ENCODE peak calls at places on chromosomes 13 and 19, in six cellular contexts. U, D, R, Q, A and N are unnamed samples.

GRCh38 chr13:110559429-110559943 is 2.0 kb downstream of the RAB20 start:
- DNase-seq in U (no peak), D (peak), R (peak), Q (peak), A (peak), N (no peak)

GRCh38 chr13:48210178-48210577 is 22.8 kb upstream of the ITM2B start:
- DNase-seq in U (no peak), D (peak), R (peak), Q (no peak), A (no peak), N (peak)

GRCh38 chr13:49791753-49792549 is 531 bp downstream of the KPNA3 start:
- DNase-seq in U (peak), D (peak), R (peak), Q (peak), A (peak), N (no peak)

GRCh38 chr13:79194272-79194671 is 211.8 kb downstream of the RBM26 start:
- DNase-seq in U (no peak), D (no peak), R (no peak), Q (no peak), A (no peak), N (no peak)

GRCh38 chr13:100490692-100491091 is 97.9 kb downstream of the GGACT start:
- DNase-seq in U (no peak), D (no peak), R (no peak), Q (no peak), A (no peak), N (no peak)

GRCh38 chr13:69683921-69684663 is 423.5 kb upstream of the ATXN8OS start:
- DNase-seq in U (no peak), D (no peak), R (no peak), Q (no peak), A (no peak), N (no peak)

GRCh38 chr13:111323950-111324651 is 3.7 kb downstream of the TEX29 start:
- DNase-seq in U (no peak), D (no peak), R (no peak), Q (peak), A (no peak), N (no peak)

GRCh38 chr19:14517446-14517839 is 754 bp downstream of the DNAJB1 start:
- DNase-seq in U (peak), D (peak), R (peak), Q (no peak), A (no peak), N (no peak)

GRCh38 chr19:13881692-13882418 is 4.9 kb downstream of the NANOS3 start:
- DNase-seq in U (no peak), D (no peak), R (peak), Q (no peak), A (peak), N (no peak)

GRCh38 chr19:52270266-52270885 is 989 bp downstream of the ZNF766 start:
- DNase-seq in U (no peak), D (no peak), R (no peak), Q (no peak), A (no peak), N (no peak)

GRCh38 chr13:105502193-105502592 is 1033.3 kb downstream of the EFNB2 start:
- DNase-seq in U (no peak), D (no peak), R (no peak), Q (no peak), A (no peak), N (no peak)

GRCh38 chr19:33400856-33401682 is 27.6 kb downstream of the CEBPG start:
- DNase-seq in U (no peak), D (no peak), R (no peak), Q (peak), A (no peak), N (no peak)

GRCh38 chr19:5905072-5905778 is 553 bp downstream of the VMAC start:
- DNase-seq in U (no peak), D (no peak), R (no peak), Q (no peak), A (no peak), N (no peak)

GRCh38 chr19:30316000-30316491 is 56.1 kb upstream of the ZNF536 start:
- DNase-seq in U (no peak), D (no peak), R (no peak), Q (no peak), A (no peak), N (no peak)

GRCh38 chr13:98207411-98207810 is 30.3 kb upstream of the RNF113B start:
- DNase-seq in U (no peak), D (no peak), R (peak), Q (no peak), A (no peak), N (peak)

GRCh38 chr19:23093832-23094231 is 23.0 kb upstream of the ZNF730 start:
- DNase-seq in U (no peak), D (no peak), R (no peak), Q (no peak), A (no peak), N (no peak)

GRCh38 chr13:94063096-94063495 is 416.4 kb downstream of the DCT start:
- DNase-seq in U (no peak), D (peak), R (peak), Q (no peak), A (no peak), N (no peak)

GRCh38 chr19:51651216-51651846 is 4.7 kb upstream of the SIGLEC14 start:
- DNase-seq in U (no peak), D (no peak), R (no peak), Q (peak), A (no peak), N (no peak)

GRCh38 chr19:31232871-31233270 is 116.4 kb downstream of the TSHZ3 start:
- DNase-seq in U (no peak), D (peak), R (peak), Q (no peak), A (no peak), N (no peak)

GRCh38 chr19:16259385-16260159 is 61.9 kb downstream of the AP1M1 start:
- DNase-seq in U (no peak), D (no peak), R (no peak), Q (no peak), A (peak), N (no peak)

DNA sequence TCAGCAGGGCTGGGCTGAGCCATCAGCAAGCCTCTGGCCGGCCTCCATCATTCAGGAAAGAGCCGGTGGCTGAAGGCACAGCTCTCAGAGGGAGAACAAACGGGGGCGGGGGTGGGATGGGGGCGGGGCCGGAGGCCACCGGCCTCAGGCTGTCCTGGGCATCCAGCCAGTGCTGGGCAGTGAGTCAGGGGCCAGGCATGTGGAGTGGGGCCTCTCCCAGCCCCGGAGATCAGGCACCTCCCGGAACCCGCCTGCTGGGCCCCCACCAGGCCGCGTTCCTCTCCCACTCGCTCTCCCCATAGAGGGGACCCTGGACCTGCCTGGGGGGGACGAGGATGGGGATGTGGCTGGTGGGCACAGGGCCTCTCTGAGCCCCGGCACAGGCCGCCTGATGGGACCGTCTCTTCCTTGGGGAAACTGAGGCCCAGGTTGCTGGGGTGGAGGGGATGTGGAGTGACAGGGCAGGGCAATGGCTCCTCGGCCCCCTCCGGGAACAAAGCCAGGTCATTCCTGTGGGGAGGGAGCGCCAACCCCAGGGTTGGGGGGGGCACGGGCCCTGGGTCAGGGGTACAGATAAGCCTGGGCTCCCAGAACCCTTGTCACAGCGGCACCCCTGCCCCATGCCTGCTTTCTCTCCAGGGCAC is 12.9 kb downstream of the SPC24 start:
- DNase-seq in U (no peak), D (peak), R (peak), Q (peak), A (peak), N (no peak)
- TF ChIP-seq CTCF in U (no peak), D (no peak), R (peak), Q (no peak), A (no peak), N (no peak)

GRCh38 chr19:45442927-45443461 is 19.3 kb upstream of the ERCC1 start:
- DNase-seq in U (no peak), D (peak), R (peak), Q (peak), A (no peak), N (no peak)
- H3K4me3 ChIP-seq in U (peak), D (peak), R (peak), Q (peak), A (no peak), N (peak)

DNA sequence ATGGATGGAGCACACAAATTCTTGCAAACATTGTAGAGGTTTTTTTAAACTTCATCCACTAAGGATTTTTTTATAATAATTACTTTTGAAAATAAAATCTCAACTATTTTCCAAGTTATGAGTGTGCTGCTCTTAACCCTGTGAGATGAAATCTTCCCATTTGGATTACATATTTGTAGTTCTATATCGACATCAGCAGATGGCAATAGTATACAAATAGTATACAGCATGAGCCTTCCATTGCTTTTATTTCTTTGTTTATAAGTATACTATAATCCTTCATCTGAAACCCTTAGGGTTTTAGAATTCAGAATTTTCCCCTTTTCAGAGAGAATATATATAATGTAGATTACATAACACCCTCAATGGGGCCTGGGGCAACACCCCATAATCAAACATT is 70.5 kb downstream of the GJA3 start:
- DNase-seq in U (no peak), D (peak), R (no peak), Q (no peak), A (no peak), N (no peak)
- TF ChIP-seq CTCF in U (peak), D (peak), R (no peak), Q (no peak), A (no peak), N (no peak)

DNA sequence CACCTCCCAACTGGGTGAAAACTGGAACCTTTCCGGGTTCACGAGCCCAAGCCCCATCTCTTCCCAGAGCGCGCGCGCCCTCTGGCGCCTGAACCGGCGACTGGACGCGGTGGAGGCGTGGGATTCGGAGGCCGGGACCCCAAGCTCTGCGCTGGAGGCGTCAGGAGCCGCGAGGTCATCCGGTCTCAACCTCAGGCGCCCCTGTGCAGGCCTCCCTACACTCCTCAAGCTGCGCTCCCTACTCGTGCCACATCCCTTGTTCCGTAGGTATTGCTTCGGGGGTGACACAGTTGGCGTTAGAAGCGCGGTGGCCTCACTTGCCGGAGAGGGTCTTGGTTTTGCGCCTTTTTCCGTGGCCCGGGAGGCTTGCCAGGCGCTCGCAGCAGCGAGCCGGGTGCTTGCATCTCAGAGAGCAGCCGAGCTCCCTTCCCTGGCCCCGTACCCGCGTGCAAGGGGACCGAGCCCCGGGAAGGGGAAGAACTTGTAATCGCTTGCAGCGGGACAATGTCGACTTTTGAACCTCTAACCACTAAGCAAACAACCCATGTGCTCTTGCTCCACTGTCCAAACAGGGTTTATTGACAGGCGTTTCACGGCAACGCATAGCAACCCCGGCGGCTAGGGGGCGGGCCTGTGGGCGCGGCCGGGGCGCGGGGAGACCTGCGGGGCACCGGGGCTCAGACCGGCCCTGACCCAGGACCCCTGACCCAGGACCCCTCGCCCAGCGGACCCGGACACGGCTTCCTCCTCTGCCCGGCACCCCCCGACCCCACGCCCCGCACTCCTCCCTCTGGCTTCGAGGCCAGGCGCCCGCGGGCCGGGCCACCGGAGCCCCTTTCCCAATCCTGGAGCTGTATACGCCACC is 8.5 kb downstream of the CDX2 start:
- DNase-seq in U (no peak), D (peak), R (peak), Q (no peak), A (peak), N (no peak)
- H3K4me3 ChIP-seq in U (peak), D (no peak), R (peak), Q (peak), A (no peak), N (peak)

GRCh38 chr19:1046117-1046626 is 6.3 kb downstream of the ABCA7 start:
- DNase-seq in U (no peak), D (no peak), R (no peak), Q (no peak), A (no peak), N (no peak)

GRCh38 chr19:1047696-1048147 is 7.8 kb downstream of the ABCA7 start:
- DNase-seq in U (no peak), D (no peak), R (no peak), Q (no peak), A (peak), N (no peak)

GRCh38 chr19:1042689-1043511 is 3.0 kb downstream of the ABCA7 start:
- DNase-seq in U (no peak), D (no peak), R (no peak), Q (no peak), A (peak), N (no peak)

GRCh38 chr19:1046836-1047695 is 7.2 kb downstream of the ABCA7 start:
- DNase-seq in U (no peak), D (no peak), R (no peak), Q (no peak), A (no peak), N (no peak)

GRCh38 chr19:1045247-1045603 is 5.3 kb downstream of the ABCA7 start:
- DNase-seq in U (no peak), D (no peak), R (no peak), Q (no peak), A (peak), N (no peak)
- TF ChIP-seq CTCF in U (no peak), D (no peak), R (no peak), Q (no peak), A (no peak), N (no peak)

GRCh38 chr13:40440990-40441820 is 225.2 kb downstream of the FOXO1 start:
- DNase-seq in U (peak), D (peak), R (peak), Q (peak), A (peak), N (peak)

GRCh38 chr13:40438022-40438692 is 228.3 kb downstream of the FOXO1 start:
- DNase-seq in U (no peak), D (no peak), R (peak), Q (no peak), A (no peak), N (no peak)

GRCh38 chr13:40442191-40442590 is 224.2 kb downstream of the FOXO1 start:
- DNase-seq in U (no peak), D (no peak), R (no peak), Q (no peak), A (no peak), N (no peak)

GRCh38 chr13:40439928-40440327 is 226.5 kb downstream of the FOXO1 start:
- DNase-seq in U (no peak), D (no peak), R (no peak), Q (peak), A (no peak), N (no peak)

DNA sequence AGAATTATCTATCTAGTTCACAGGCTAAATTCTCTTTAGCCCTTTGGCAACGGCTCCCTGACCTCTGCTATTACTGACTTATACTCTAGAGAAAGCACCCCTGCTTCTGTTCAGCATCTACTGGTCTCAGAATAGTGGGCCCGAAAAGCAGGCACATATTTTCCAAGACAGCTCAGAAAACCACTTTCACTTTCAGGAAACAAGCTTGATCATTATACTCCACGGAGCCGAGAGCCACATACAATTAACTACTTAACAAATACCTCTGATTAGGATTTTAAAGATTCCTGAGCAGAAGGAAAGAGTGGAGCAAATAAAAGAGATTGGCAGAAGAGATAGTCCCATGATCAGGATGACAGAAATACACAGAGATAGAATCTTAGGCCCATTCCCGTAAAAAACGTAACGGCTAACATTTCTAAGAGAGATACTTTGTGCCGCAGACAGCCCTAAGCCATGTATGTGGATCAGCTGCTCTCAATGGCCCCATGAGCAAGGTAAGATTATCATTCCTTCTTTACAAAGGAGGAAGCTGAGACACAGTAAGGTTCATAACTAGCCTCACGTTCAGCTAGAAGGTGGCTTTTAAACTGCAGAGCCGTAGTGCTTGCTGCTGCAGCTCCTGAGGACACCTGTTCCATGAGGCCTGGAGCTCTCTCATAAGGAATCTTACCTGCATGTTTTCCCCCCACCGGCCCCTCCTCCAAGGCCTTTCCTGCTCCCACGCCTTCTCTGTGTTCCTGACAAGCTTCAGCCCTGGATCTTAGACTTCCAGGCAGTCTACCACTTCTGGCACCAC is 227.2 kb downstream of the FOXO1 start:
- DNase-seq in U (no peak), D (peak), R (peak), Q (peak), A (no peak), N (no peak)
- H3K4me3 ChIP-seq in U (peak), D (no peak), R (no peak), Q (peak), A (no peak), N (peak)